ENCODE peak calls at places on chromosomes 6 and 20, in seven cellular contexts. One of them, this sample, is unnamed.

GRCh38 chr6:106098383-106099234 is 12.5 kb downstream of the PRDM1 start:
- DNase-seq in HCT116: peak; percentile 38
- DNase-seq in transverse colon: peak; percentile 86
- DNase-seq in Panc1: no peak
- DNase-seq in HL-60: no peak
- DNase-seq in H1: no peak
- DNase-seq in sigmoid colon: no peak
- DNase-seq in this sample: no peak

GRCh38 chr20:30168800-30169138 is 1088.7 kb upstream of the DEFB115 start:
- DNase-seq in HCT116: no peak
- DNase-seq in transverse colon: no peak
- DNase-seq in Panc1: no peak
- DNase-seq in HL-60: no peak
- DNase-seq in H1: no peak
- DNase-seq in sigmoid colon: no peak
- DNase-seq in this sample: no peak

GRCh38 chr6:139409026-139409425 is 34.6 kb upstream of the CITED2 start:
- DNase-seq in HCT116: no peak
- DNase-seq in transverse colon: no peak
- DNase-seq in Panc1: no peak
- DNase-seq in HL-60: no peak
- DNase-seq in H1: no peak
- DNase-seq in sigmoid colon: no peak
- DNase-seq in this sample: no peak

GRCh38 chr6:84193140-84193708 is 34.2 kb downstream of the CEP162 start:
- DNase-seq in HCT116: peak; percentile 85
- DNase-seq in transverse colon: no peak
- DNase-seq in Panc1: peak; percentile 66
- DNase-seq in HL-60: no peak
- DNase-seq in H1: no peak
- DNase-seq in sigmoid colon: no peak
- DNase-seq in this sample: no peak

GRCh38 chr6:107917468-107918375 is 40.3 kb downstream of the SEC63 start:
- DNase-seq in HCT116: peak; percentile 7
- DNase-seq in transverse colon: no peak
- DNase-seq in Panc1: no peak
- DNase-seq in HL-60: no peak
- DNase-seq in H1: no peak
- DNase-seq in sigmoid colon: no peak
- DNase-seq in this sample: no peak

GRCh38 chr20:51641866-51642265 is 99.3 kb upstream of the NFATC2 start:
- DNase-seq in HCT116: no peak
- DNase-seq in transverse colon: no peak
- DNase-seq in Panc1: no peak
- DNase-seq in HL-60: no peak
- DNase-seq in H1: no peak
- DNase-seq in sigmoid colon: no peak
- DNase-seq in this sample: no peak

GRCh38 chr20:50427740-50428462 is 82.3 kb upstream of the PTPN1 start:
- DNase-seq in HCT116: no peak
- DNase-seq in transverse colon: no peak
- DNase-seq in Panc1: no peak
- DNase-seq in HL-60: no peak
- DNase-seq in H1: no peak
- DNase-seq in sigmoid colon: peak; percentile 85
- DNase-seq in this sample: no peak

GRCh38 chr20:59020938-59021551 is 1.8 kb downstream of the TUBB1 start:
- DNase-seq in HCT116: no peak
- DNase-seq in transverse colon: no peak
- DNase-seq in Panc1: no peak
- DNase-seq in HL-60: no peak
- DNase-seq in H1: no peak
- DNase-seq in sigmoid colon: no peak
- DNase-seq in this sample: peak; percentile 88

GRCh38 chr20:53408728-53409157 is 184.9 kb downstream of the ZNF217 start:
- DNase-seq in HCT116: no peak
- DNase-seq in transverse colon: no peak
- DNase-seq in Panc1: no peak
- DNase-seq in HL-60: peak; percentile 71
- DNase-seq in H1: no peak
- DNase-seq in sigmoid colon: no peak
- DNase-seq in this sample: no peak

GRCh38 chr20:19940945-19941590 is 76.1 kb upstream of the NAA20 start:
- DNase-seq in HCT116: no peak
- DNase-seq in transverse colon: no peak
- DNase-seq in Panc1: no peak
- DNase-seq in HL-60: peak; percentile 3
- DNase-seq in H1: no peak
- DNase-seq in sigmoid colon: no peak
- DNase-seq in this sample: no peak

GRCh38 chr6:83884523-83884922 is 25.0 kb downstream of the CYB5R4 start:
- DNase-seq in HCT116: peak; percentile 42
- DNase-seq in transverse colon: no peak
- DNase-seq in Panc1: no peak
- DNase-seq in HL-60: no peak
- DNase-seq in H1: no peak
- DNase-seq in sigmoid colon: no peak
- DNase-seq in this sample: peak; percentile 28

GRCh38 chr6:36024154-36024760 is at the start of gene SLC26A8:
- DNase-seq in HCT116: no peak
- DNase-seq in transverse colon: no peak
- DNase-seq in Panc1: no peak
- DNase-seq in HL-60: no peak
- DNase-seq in H1: peak; percentile 70
- DNase-seq in sigmoid colon: no peak
- DNase-seq in this sample: no peak

DNA sequence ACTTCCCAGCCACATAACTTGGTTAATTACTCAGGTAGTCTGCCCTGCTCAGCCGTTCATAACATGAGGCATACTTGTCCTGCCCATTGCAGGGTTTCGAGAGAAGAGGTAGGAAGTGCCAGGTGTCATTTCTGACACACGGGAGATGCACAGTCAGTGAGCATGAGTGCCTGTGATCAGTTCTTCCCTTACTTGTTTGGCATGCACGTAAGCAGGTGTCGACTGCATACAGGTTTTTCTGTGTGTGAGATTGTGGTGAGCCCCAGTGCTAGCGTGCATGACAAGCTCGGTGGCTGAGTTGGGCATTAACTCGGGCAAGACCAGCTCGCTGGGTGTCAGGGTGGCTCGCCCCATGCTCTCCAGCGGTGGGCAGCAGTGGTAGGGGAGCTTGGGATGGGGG is 51.2 kb upstream of the SLC22A1 start:
- DNase-seq in HCT116: no peak
- DNase-seq in transverse colon: no peak
- DNase-seq in Panc1: no peak
- DNase-seq in HL-60: no peak
- DNase-seq in H1: no peak
- DNase-seq in sigmoid colon: no peak
- DNase-seq in this sample: no peak
- TF ChIP-seq POLR2AphosphoS5 in HCT116: no peak
- TF ChIP-seq POLR2AphosphoS5 in transverse colon: no peak
- TF ChIP-seq POLR2AphosphoS5 in Panc1: no peak
- TF ChIP-seq POLR2AphosphoS5 in HL-60: no peak
- TF ChIP-seq POLR2AphosphoS5 in H1: no peak
- TF ChIP-seq POLR2AphosphoS5 in sigmoid colon: no peak
- TF ChIP-seq POLR2AphosphoS5 in this sample: no peak

GRCh38 chr6:37492236-37493046 is 7.3 kb downstream of the CCDC167 start:
- DNase-seq in HCT116: no peak
- DNase-seq in transverse colon: no peak
- DNase-seq in Panc1: no peak
- DNase-seq in HL-60: no peak
- DNase-seq in H1: no peak
- DNase-seq in sigmoid colon: no peak
- DNase-seq in this sample: no peak
- TF ChIP-seq POLR2AphosphoS5 in HCT116: no peak
- TF ChIP-seq POLR2AphosphoS5 in transverse colon: no peak
- TF ChIP-seq POLR2AphosphoS5 in Panc1: no peak
- TF ChIP-seq POLR2AphosphoS5 in HL-60: no peak
- TF ChIP-seq POLR2AphosphoS5 in H1: no peak
- TF ChIP-seq POLR2AphosphoS5 in sigmoid colon: no peak
- TF ChIP-seq POLR2AphosphoS5 in this sample: no peak

GRCh38 chr6:30610065-30610464 is 7.0 kb downstream of the PPP1R10 start:
- DNase-seq in HCT116: no peak
- DNase-seq in transverse colon: no peak
- DNase-seq in Panc1: no peak
- DNase-seq in HL-60: no peak
- DNase-seq in H1: no peak
- DNase-seq in sigmoid colon: peak; percentile 34
- DNase-seq in this sample: no peak
- TF ChIP-seq POLR2AphosphoS5 in HCT116: peak; percentile 65
- TF ChIP-seq POLR2AphosphoS5 in transverse colon: no peak
- TF ChIP-seq POLR2AphosphoS5 in Panc1: peak; percentile 51
- TF ChIP-seq POLR2AphosphoS5 in HL-60: no peak
- TF ChIP-seq POLR2AphosphoS5 in H1: peak; percentile 74
- TF ChIP-seq POLR2AphosphoS5 in sigmoid colon: no peak
- TF ChIP-seq POLR2AphosphoS5 in this sample: no peak

GRCh38 chr20:17795449-17796095 is 95.8 kb downstream of the BANF2 start:
- DNase-seq in HCT116: no peak
- DNase-seq in transverse colon: no peak
- DNase-seq in Panc1: no peak
- DNase-seq in HL-60: peak; percentile 8
- DNase-seq in H1: no peak
- DNase-seq in sigmoid colon: no peak
- DNase-seq in this sample: no peak

GRCh38 chr20:17796096-17796563 is 96.4 kb downstream of the BANF2 start:
- DNase-seq in HCT116: no peak
- DNase-seq in transverse colon: no peak
- DNase-seq in Panc1: no peak
- DNase-seq in HL-60: peak; percentile 19
- DNase-seq in H1: no peak
- DNase-seq in sigmoid colon: peak; percentile 83
- DNase-seq in this sample: no peak

GRCh38 chr20:17793986-17794385 is 94.2 kb downstream of the BANF2 start:
- DNase-seq in HCT116: no peak
- DNase-seq in transverse colon: no peak
- DNase-seq in Panc1: no peak
- DNase-seq in HL-60: no peak
- DNase-seq in H1: no peak
- DNase-seq in sigmoid colon: no peak
- DNase-seq in this sample: no peak

GRCh38 chr20:17795003-17795402 is 95.2 kb downstream of the BANF2 start:
- DNase-seq in HCT116: no peak
- DNase-seq in transverse colon: no peak
- DNase-seq in Panc1: no peak
- DNase-seq in HL-60: no peak
- DNase-seq in H1: no peak
- DNase-seq in sigmoid colon: no peak
- DNase-seq in this sample: no peak

GRCh38 chr20:17794400-17794799 is 94.6 kb downstream of the BANF2 start:
- DNase-seq in HCT116: no peak
- DNase-seq in transverse colon: no peak
- DNase-seq in Panc1: no peak
- DNase-seq in HL-60: no peak
- DNase-seq in H1: no peak
- DNase-seq in sigmoid colon: no peak
- DNase-seq in this sample: no peak
- TF ChIP-seq POLR2AphosphoS5 in HCT116: no peak
- TF ChIP-seq POLR2AphosphoS5 in transverse colon: no peak
- TF ChIP-seq POLR2AphosphoS5 in Panc1: no peak
- TF ChIP-seq POLR2AphosphoS5 in HL-60: no peak
- TF ChIP-seq POLR2AphosphoS5 in H1: no peak
- TF ChIP-seq POLR2AphosphoS5 in sigmoid colon: no peak
- TF ChIP-seq POLR2AphosphoS5 in this sample: no peak

DNA sequence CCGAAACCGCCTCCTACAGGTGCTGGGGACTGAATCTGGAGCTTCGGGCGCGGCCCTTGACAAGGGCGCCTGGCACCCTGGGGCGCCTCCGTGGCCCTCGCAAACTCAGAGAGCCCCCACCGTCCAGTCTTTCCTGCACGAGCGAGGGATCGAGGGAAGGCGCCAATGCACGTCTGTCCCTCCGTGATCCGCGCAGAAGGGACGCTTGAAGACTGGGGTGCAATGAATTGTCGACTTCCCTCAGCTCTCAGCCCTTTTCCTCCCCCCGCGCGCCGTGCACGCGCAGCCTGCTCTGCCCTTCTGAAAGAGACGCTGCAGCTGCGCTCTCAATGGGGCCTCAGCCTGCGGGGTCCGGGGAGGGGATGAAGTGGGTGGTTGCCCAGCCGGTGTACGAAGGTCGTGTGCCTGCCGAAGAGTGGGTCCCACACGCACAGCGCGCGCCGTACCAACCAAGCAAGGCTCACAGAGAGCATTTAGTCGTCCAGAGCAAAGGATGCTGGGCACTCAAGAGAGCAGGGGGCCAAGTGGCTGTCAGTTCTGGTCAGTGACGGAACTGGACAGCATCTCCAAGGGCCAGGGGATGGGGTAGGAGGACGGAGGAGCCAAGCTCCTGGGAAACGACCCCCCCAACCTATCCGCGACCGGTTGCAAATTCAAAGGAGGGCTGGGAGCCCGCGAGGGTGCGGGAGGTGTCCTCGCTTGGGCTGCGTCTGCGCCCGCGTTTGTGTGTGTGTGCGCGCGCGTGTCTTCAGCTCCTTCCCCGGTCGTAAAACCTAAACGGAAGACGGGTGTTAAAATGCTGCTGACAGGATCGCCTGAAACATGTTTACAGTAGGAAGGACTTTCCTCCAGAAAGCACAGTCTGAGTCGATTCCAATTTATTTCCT is 5.4 kb upstream of the SOX4 start:
- DNase-seq in HCT116: peak; percentile 44
- DNase-seq in transverse colon: peak; percentile 69
- DNase-seq in Panc1: no peak
- DNase-seq in HL-60: peak; percentile 71
- DNase-seq in H1: peak; percentile 79
- DNase-seq in sigmoid colon: peak; percentile 75
- DNase-seq in this sample: no peak
- TF ChIP-seq POLR2AphosphoS5 in HCT116: peak; percentile 9
- TF ChIP-seq POLR2AphosphoS5 in transverse colon: no peak
- TF ChIP-seq POLR2AphosphoS5 in Panc1: no peak
- TF ChIP-seq POLR2AphosphoS5 in HL-60: no peak
- TF ChIP-seq POLR2AphosphoS5 in H1: no peak
- TF ChIP-seq POLR2AphosphoS5 in sigmoid colon: no peak
- TF ChIP-seq POLR2AphosphoS5 in this sample: no peak

DNA sequence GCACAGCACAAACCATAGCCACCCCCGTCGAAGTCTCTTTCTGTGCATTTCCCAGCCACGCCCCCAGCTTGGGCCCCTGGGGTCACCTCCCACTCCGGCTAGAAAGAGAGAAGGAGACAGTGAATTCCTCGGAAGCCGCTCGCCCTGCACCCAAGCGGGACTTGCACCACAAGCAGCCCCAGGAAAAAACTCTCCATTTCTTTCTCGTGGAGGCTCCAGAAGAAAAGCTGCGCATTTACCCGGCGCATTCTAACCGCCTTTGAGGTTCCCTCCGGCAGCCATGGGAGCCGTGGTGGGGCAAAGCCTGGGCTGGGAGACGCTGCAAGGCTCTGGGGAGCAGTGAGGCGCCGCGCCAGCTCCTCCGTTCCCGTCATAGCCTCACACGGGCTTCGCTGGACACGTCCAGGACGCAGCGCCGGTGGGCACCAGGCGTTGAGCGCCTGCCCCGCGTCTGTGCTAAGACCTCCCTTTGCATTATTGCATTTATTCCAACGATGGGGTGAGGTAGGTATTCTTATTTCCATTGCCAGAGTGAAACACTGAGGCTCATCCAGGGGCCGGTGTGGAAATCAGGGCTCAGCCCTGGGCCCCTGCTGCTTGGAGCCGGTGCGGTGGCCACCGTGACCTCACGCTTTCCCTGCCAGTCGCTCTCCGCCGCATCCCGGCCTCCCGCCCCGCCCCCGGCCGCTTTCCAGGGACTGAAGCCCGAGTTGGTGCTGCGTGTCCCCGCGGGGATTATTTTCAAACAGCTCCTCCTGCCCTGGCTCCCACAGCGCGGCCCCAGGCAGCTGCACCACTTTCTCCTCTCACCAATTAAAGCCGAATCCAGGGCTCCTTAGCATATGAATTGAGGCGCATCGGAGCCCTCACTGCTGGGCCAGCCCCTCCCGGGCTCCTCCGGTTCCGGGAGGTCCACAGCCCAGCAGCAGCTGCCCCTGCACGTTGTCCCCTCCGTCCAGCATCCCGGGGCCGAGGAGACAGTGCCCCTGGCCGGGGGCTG is 148.3 kb upstream of the AFDN start:
- DNase-seq in HCT116: no peak
- DNase-seq in transverse colon: peak; percentile 45
- DNase-seq in Panc1: no peak
- DNase-seq in HL-60: no peak
- DNase-seq in H1: peak; percentile 84
- DNase-seq in sigmoid colon: peak; percentile 66
- DNase-seq in this sample: no peak
- TF ChIP-seq POLR2AphosphoS5 in HCT116: no peak
- TF ChIP-seq POLR2AphosphoS5 in transverse colon: no peak
- TF ChIP-seq POLR2AphosphoS5 in Panc1: no peak
- TF ChIP-seq POLR2AphosphoS5 in HL-60: no peak
- TF ChIP-seq POLR2AphosphoS5 in H1: no peak
- TF ChIP-seq POLR2AphosphoS5 in sigmoid colon: no peak
- TF ChIP-seq POLR2AphosphoS5 in this sample: no peak

This sample was measured in SK-N-MC.